ENCODE peak calls at places on chromosomes 3 and 15, in ten cellular contexts. T is sigmoid colon, R is esophagus muscularis mucosa, N is GM23338, D is HCT116, C is breast epithelium, I is SK-N-SH, A is stomach, Z is HepG2, L is K562. M is an unnamed sample.
A peak's percentile ranks its signal among the peaks of the same experiment; 100 is the strongest.

GRCh38 chr3:188929138-188929537 is 242.6 kb upstream of the TPRG1 start:
- DNase-seq in Z (peak; percentile 35), C (no peak), D (no peak), T (no peak), A (no peak), L (no peak), I (no peak), R (no peak), N (peak; percentile 44), M (no peak)

GRCh38 chr15:99502182-99502581 is 63.6 kb upstream of the MEF2A start:
- DNase-seq in C (no peak), L (no peak), Z (no peak), T (no peak), D (no peak), N (no peak), A (no peak), I (no peak), R (no peak), M (no peak)

GRCh38 chr15:59306520-59307163 is 66.0 kb downstream of the MYO1E start:
- DNase-seq in Z (no peak), R (no peak), T (no peak), I (no peak), L (no peak), C (no peak), A (no peak), D (no peak), N (no peak), M (no peak)

GRCh38 chr15:73766598-73766997 is 13.4 kb upstream of the INSYN1 start:
- DNase-seq in A (no peak), I (no peak), C (no peak), L (no peak), N (no peak), Z (no peak), T (no peak), D (no peak), R (no peak), M (no peak)

GRCh38 chr3:64621726-64622400 is 65.9 kb downstream of the ADAMTS9 start:
- DNase-seq in L (no peak), C (no peak), N (no peak), D (no peak), A (no peak), R (no peak), I (no peak), T (no peak), Z (no peak), M (no peak)

GRCh38 chr3:69012836-69013255 is 638 bp downstream of the EOGT start:
- DNase-seq in I (peak; percentile 87), A (peak; percentile 53), R (no peak), Z (peak; percentile 22), T (peak; percentile 80), L (peak; percentile 55), D (no peak), N (peak; percentile 66), C (peak; percentile 57), M (peak; percentile 60)

GRCh38 chr3:100982710-100983109 is 10.5 kb downstream of the ABI3BP start:
- DNase-seq in I (no peak), A (no peak), Z (no peak), N (peak; percentile 8), C (no peak), L (no peak), D (no peak), R (no peak), T (peak; percentile 85), M (peak; percentile 17)

GRCh38 chr3:101117981-101118380 is 124.8 kb upstream of the ABI3BP start:
- DNase-seq in D (no peak), N (no peak), A (no peak), Z (no peak), L (no peak), T (no peak), C (no peak), I (no peak), R (no peak), M (no peak)

GRCh38 chr3:135240426-135240825 is 445.4 kb downstream of the EPHB1 start:
- DNase-seq in N (peak; percentile 74), I (no peak), C (no peak), L (no peak), R (no peak), Z (no peak), A (no peak), T (no peak), D (no peak), M (no peak)

GRCh38 chr3:195003006-195003892 is 267.7 kb downstream of the XXYLT1 start:
- DNase-seq in C (no peak), D (no peak), A (no peak), L (no peak), R (peak; percentile 94), Z (no peak), T (peak; percentile 83), I (no peak), N (no peak), M (peak; percentile 26)

GRCh38 chr15:64695571-64695992 is 79.8 kb downstream of the RBPMS2 start:
- DNase-seq in A (no peak), N (no peak), T (no peak), Z (no peak), C (no peak), I (peak; percentile 39), L (peak; percentile 79), D (no peak), R (no peak), M (peak; percentile 26)

GRCh38 chr15:98746756-98747155 is 98.4 kb downstream of the IGF1R start:
- DNase-seq in D (no peak), Z (no peak), L (no peak), T (no peak), R (no peak), N (no peak), I (no peak), C (no peak), A (no peak), M (no peak)

GRCh38 chr3:185657691-185658503 is 71.8 kb downstream of the SENP2 start:
- DNase-seq in N (no peak), I (no peak), D (no peak), T (peak; percentile 60), R (peak; percentile 85), A (no peak), L (no peak), Z (no peak), C (no peak), M (no peak)

DNA sequence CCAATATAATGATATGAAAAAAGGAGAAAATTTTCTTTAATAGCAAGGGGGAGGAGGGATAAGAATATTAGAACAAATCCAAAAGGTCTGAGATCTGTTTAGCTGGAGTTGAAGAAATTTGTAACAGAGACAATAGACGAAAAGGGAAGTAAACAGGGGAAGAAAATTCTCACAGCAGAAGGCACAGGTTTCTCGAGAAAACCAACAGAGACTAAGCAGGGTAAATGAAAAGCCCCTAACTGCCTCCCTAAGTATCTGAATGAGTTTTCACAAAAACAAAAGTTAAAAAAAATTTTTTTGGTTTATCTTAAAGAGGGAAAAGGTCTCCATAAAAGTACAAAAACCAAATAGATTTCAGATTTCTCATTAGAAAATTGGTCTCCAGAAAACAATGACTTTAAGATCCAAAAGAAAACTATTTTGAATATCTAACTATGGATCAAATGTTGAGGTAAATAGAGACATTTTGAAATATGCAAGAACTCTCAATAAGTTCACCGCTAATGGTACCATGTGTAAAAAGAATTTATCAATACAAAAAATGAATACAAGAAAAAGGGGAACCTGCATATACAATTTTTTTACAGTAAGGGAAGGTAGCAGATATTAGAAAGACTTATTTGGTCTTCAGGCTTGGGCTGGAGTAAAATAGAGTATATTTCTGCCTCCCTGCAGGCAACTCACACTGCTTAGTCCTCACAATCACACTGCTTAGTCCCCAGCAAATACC is 23.9 kb upstream of the NEK10 start:
- DNase-seq in Z (no peak), R (no peak), L (no peak), D (no peak), C (no peak), I (no peak), N (no peak), A (no peak), T (no peak), M (no peak)
- TF ChIP-seq POLR2AphosphoS5 in Z (no peak), R (no peak), L (no peak), D (no peak), C (no peak), I (no peak), N (no peak), A (no peak), T (no peak), M (no peak)

GRCh38 chr15:62853114-62853832 is 189.3 kb upstream of the TPM1 start:
- DNase-seq in C (no peak), I (no peak), D (no peak), T (peak; percentile 57), A (no peak), R (no peak), N (no peak), Z (peak; percentile 80), L (no peak), M (no peak)
- H3K27ac ChIP-seq in C (peak overlapping the region; percentile 54), I (no peak overlapping the region), D (no peak overlapping the region), T (peak overlapping the region; percentile 22), A (no peak overlapping the region), R (no peak overlapping the region), N (peak overlapping the region; percentile 30), Z (no peak overlapping the region), L (no peak overlapping the region), M (no peak overlapping the region)

DNA sequence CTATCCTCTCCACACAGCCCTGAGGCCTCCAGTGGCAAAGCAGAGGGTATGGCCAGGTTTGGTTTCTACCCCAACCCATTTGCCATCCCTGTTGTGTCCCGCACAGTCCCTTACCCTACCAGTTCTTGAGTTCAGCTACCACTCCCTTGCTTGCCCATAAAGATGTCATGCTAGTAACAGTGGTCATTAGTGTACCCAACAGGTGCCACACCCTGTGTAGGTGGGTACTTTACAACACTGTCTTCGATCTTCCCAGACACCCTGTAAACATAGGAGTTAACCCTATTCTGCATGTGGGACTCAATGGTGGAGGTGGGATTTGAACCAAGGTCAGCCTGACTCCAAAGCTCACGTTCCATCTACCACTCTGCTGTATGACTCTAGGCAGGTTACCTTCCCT is 23.2 kb downstream of the LINGO1 start:
- DNase-seq in A (no peak), C (no peak), D (no peak), R (no peak), Z (no peak), N (no peak), L (no peak), T (no peak), I (no peak), M (no peak)
- TF ChIP-seq POLR2AphosphoS5 in A (no peak), C (no peak), D (no peak), R (no peak), Z (no peak), N (no peak), L (no peak), T (no peak), I (no peak), M (no peak)

GRCh38 chr15:57481038-57481705 is 104.9 kb downstream of the CGNL1 start:
- DNase-seq in L (no peak), I (no peak), Z (no peak), T (no peak), A (no peak), D (no peak), N (no peak), R (no peak), C (no peak), M (no peak)

GRCh38 chr15:57472861-57473260 is 96.6 kb downstream of the CGNL1 start:
- DNase-seq in N (no peak), T (no peak), D (no peak), A (no peak), L (no peak), R (no peak), C (no peak), Z (no peak), I (no peak), M (no peak)

GRCh38 chr15:57479005-57479404 is 102.7 kb downstream of the CGNL1 start:
- DNase-seq in D (no peak), C (no peak), I (no peak), R (no peak), T (no peak), N (no peak), L (no peak), A (no peak), Z (no peak), M (no peak)

GRCh38 chr15:57476533-57476975 is 100.2 kb downstream of the CGNL1 start:
- DNase-seq in T (no peak), D (no peak), I (no peak), A (no peak), N (no peak), R (no peak), C (no peak), Z (peak; percentile 21), L (no peak), M (no peak)

GRCh38 chr15:57477736-57478522 is 101.6 kb downstream of the CGNL1 start:
- DNase-seq in T (no peak), N (peak; percentile 55), I (no peak), D (no peak), Z (peak; percentile 97), L (no peak), R (no peak), C (no peak), A (no peak), M (no peak)
- H3K27ac ChIP-seq in T (no peak overlapping the region), N (peak overlapping the region; percentile 73), I (no peak overlapping the region), D (no peak overlapping the region), Z (peak overlapping the region; percentile 99), L (no peak overlapping the region), R (no peak overlapping the region), C (peak overlapping the region; percentile 79), A (peak overlapping the region; percentile 62), M (no peak overlapping the region)